ENCODE peak calls at places on chromosomes 12 and 14, in four cellular contexts. N is GM19239, O is amniotic epithelial cell, X is cardiac fibroblast. S is an unnamed sample.

GRCh38 chr12:27463826-27464554 is 17.5 kb downstream of the SMCO2 start:
- DNase-seq in X (peak; percentile 59), O (peak; percentile 35), N (no peak), S (no peak)

GRCh38 chr12:18696971-18697602 is 40.7 kb downstream of the PLCZ1 start:
- DNase-seq in X (peak; percentile 59), N (no peak), O (peak; percentile 56), S (peak; percentile 58)

GRCh38 chr12:5684989-5685388 is 253.1 kb downstream of the NTF3 start:
- DNase-seq in N (no peak), X (no peak), O (no peak), S (no peak)

GRCh38 chr14:61355892-61356325 is 34.5 kb downstream of the PRKCH start:
- DNase-seq in N (no peak), O (no peak), X (peak; percentile 92), S (peak; percentile 52)

GRCh38 chr12:45244561-45245348 is 28.9 kb downstream of the ANO6 start:
- DNase-seq in N (no peak), X (peak; percentile 75), O (peak; percentile 69), S (peak; percentile 87)

GRCh38 chr12:64006211-64006610 is 161.7 kb downstream of the SRGAP1 start:
- DNase-seq in N (no peak), X (peak; percentile 69), O (peak; percentile 93), S (peak; percentile 90)

GRCh38 chr12:110937104-110937641 is 16.8 kb upstream of the MYL2 start:
- DNase-seq in X (peak; percentile 53), O (peak; percentile 17), N (peak; percentile 64), S (peak; percentile 33)

GRCh38 chr14:58752782-58753181 is 115.0 kb downstream of the DACT1 start:
- DNase-seq in X (peak; percentile 24), O (no peak), N (no peak), S (no peak)

GRCh38 chr12:107096571-107096970 is 3.2 kb upstream of the CRY1 start:
- DNase-seq in N (no peak), O (no peak), X (no peak), S (no peak)

GRCh38 chr14:102940729-102941362 is 18.4 kb downstream of the AMN start:
- DNase-seq in X (no peak), N (no peak), O (no peak), S (no peak)

GRCh38 chr14:100784523-100785337 is 41.2 kb upstream of the MEG3 start:
- DNase-seq in X (no peak), N (no peak), O (no peak), S (no peak)

GRCh38 chr12:27707216-27707615 is 3.4 kb upstream of the MRPS35 start:
- DNase-seq in X (no peak), N (no peak), O (no peak), S (no peak)

GRCh38 chr12:87201598-87201997 is 827.6 kb downstream of the C12orf50 start:
- DNase-seq in X (no peak), O (peak; percentile 21), N (no peak), S (no peak)

GRCh38 chr12:113071427-113072112 is 15.0 kb downstream of the DTX1 start:
- DNase-seq in O (no peak), X (no peak), N (no peak), S (no peak)

GRCh38 chr12:57190821-57191220 is 25.8 kb upstream of the NXPH4 start:
- DNase-seq in O (no peak), X (no peak), N (no peak), S (no peak)

GRCh38 chr12:79601908-79602307 is 88.9 kb downstream of the PAWR start:
- DNase-seq in O (peak; percentile 26), N (no peak), X (no peak), S (no peak)

GRCh38 chr12:6092784-6093722 is 31.4 kb downstream of the VWF start:
- DNase-seq in O (peak; percentile 82), N (no peak), X (peak; percentile 93), S (peak; percentile 84)

GRCh38 chr12:52494518-52494917 is 1.5 kb upstream of the KRT6A start:
- DNase-seq in N (no peak), X (peak; percentile 95), O (peak; percentile 97), S (peak; percentile 14)

GRCh38 chr14:60485600-60486251 is at the start of gene C14orf39:
- DNase-seq in N (no peak), X (no peak), O (peak; percentile 10), S (peak; percentile 34)

GRCh38 chr12:1660304-1661187 is 30.3 kb upstream of the ADIPOR2 start:
- DNase-seq in X (peak; percentile 83), N (no peak), O (peak; percentile 38), S (no peak)

GRCh38 chr14:61941421-61941805 is 179.2 kb downstream of the SNAPC1 start:
- DNase-seq in N (no peak), O (no peak), X (no peak), S (no peak)

GRCh38 chr14:104149617-104150141 is 11.3 kb downstream of the KIF26A start:
- DNase-seq in X (no peak), N (no peak), O (peak; percentile 7), S (peak; percentile 47)

GRCh38 chr14:61107148-61107641 is 126.2 kb downstream of the SLC38A6 start:
- DNase-seq in X (peak; percentile 51), N (no peak), O (no peak), S (peak; percentile 42)

GRCh38 chr12:53046655-53047220 is 3.1 kb upstream of the TNS2 start:
- DNase-seq in N (peak; percentile 72), O (peak; percentile 83), X (peak; percentile 83), S (peak; percentile 79)

GRCh38 chr14:94342334-94342934 is 19.3 kb upstream of the SERPINA6 start:
- DNase-seq in O (peak; percentile 94), N (no peak), X (peak; percentile 99), S (peak; percentile 97)

GRCh38 chr14:91241848-91242247 is 2.7 kb downstream of the GPR68 start:
- DNase-seq in X (no peak), N (no peak), O (no peak), S (no peak)

GRCh38 chr12:57579677-57580465 is 11.1 kb upstream of the PIP4K2C start:
- DNase-seq in X (peak; percentile 11), O (no peak), N (no peak), S (no peak)

GRCh38 chr12:42588981-42589464 is 523 bp downstream of the PRICKLE1 start:
- DNase-seq in N (peak; percentile 10), X (peak; percentile 41), O (no peak), S (peak; percentile 45)

GRCh38 chr14:25464078-25464477 is 414.1 kb upstream of the STXBP6 start:
- DNase-seq in X (no peak), N (no peak), O (no peak), S (no peak)

GRCh38 chr14:37623552-37623951 is 28.1 kb downstream of the TTC6 start:
- DNase-seq in N (no peak), O (peak; percentile 5), X (peak; percentile 90), S (peak; percentile 73)

GRCh38 chr12:95998611-95999300 is 2.6 kb upstream of the HAL start:
- DNase-seq in X (peak; percentile 77), N (peak; percentile 42), O (peak; percentile 62), S (peak; percentile 63)

GRCh38 chr12:54032627-54033100 is at the start of gene HOXC5:
- DNase-seq in X (peak; percentile 70), N (peak; percentile 85), O (peak; percentile 92), S (peak; percentile 64)

S was measured in iris pigment epithelial cell.